ENCODE peak calls at places on chromosome 15, in six cellular contexts. J is heart left ventricle; D is ovary; Y is non-pigmented ciliary epithelial cell; H is hypothalamus; U is stimulated activated CD4-positive, alpha-beta T cell treated with anti-CD3 and anti-CD28 coated beads, Interleukin-2, amount 100 ng/mL, for 48 hours. T is an unnamed sample.

GRCh38 chr15:59642351-59642750 is 15.0 kb downstream of the GTF2A2 start:
- DNase-seq in H (no peak), J (no peak), U (no peak), D (no peak), Y (no peak), T (no peak)

GRCh38 chr15:37088436-37088835 is 11.9 kb downstream of the MEIS2 start:
- DNase-seq in D (no peak), J (no peak), Y (no peak), H (no peak), U (no peak), T (no peak)

GRCh38 chr15:47715856-47716445 is 1.4 kb upstream of the SEMA6D start:
- DNase-seq in U (no peak), J (peak), Y (no peak), D (peak), H (peak), T (no peak)

GRCh38 chr15:41903782-41904181 is 9.9 kb upstream of the SPTBN5 start:
- DNase-seq in D (no peak), U (no peak), Y (no peak), J (peak), H (no peak), T (no peak)

GRCh38 chr15:38714309-38715072 is 149.9 kb upstream of the RASGRP1 start:
- DNase-seq in H (no peak), D (no peak), Y (peak), U (no peak), J (no peak), T (no peak)

GRCh38 chr15:52657338-52657737 is 21.9 kb downstream of the ATOSA start:
- DNase-seq in J (no peak), Y (no peak), U (no peak), D (no peak), H (no peak), T (no peak)

GRCh38 chr15:63456253-63456652 is 48.1 kb upstream of the USP3 start:
- DNase-seq in H (no peak), J (peak), Y (no peak), D (no peak), U (no peak), T (no peak)

GRCh38 chr15:70617911-70618287 is 145.5 kb downstream of the UACA start:
- DNase-seq in D (no peak), H (no peak), U (no peak), J (no peak), Y (no peak), T (no peak)

GRCh38 chr15:70094690-70095311 is 2.9 kb downstream of the TLE3 start:
- DNase-seq in H (no peak), J (no peak), D (no peak), U (no peak), Y (no peak), T (no peak)

GRCh38 chr15:50247819-50248650 is 17.5 kb downstream of the HDC start:
- DNase-seq in J (no peak), Y (no peak), D (no peak), U (no peak), H (no peak), T (peak)

GRCh38 chr15:79090487-79091203 is at the start of gene RASGRF1:
- DNase-seq in Y (no peak), U (no peak), D (no peak), H (no peak), J (no peak), T (no peak)

GRCh38 chr15:44738340-44738984 is 2.1 kb downstream of the TRIM69 start:
- DNase-seq in U (no peak), D (no peak), J (no peak), Y (no peak), H (no peak), T (peak)

GRCh38 chr15:51908312-51908711 is 63.3 kb downstream of the LEO1 start:
- DNase-seq in U (no peak), J (no peak), D (no peak), Y (no peak), H (no peak), T (no peak)

GRCh38 chr15:23497710-23498111 is 50.7 kb upstream of the GOLGA6L2 start:
- DNase-seq in H (peak), Y (no peak), U (no peak), J (no peak), D (no peak), T (no peak)

GRCh38 chr15:34336333-34336732 is 1.2 kb downstream of the SLC12A6 start:
- DNase-seq in H (no peak), D (no peak), J (no peak), Y (no peak), U (no peak), T (no peak)

GRCh38 chr15:35671981-35672380 is 126.0 kb upstream of the DPH6 start:
- DNase-seq in J (no peak), H (no peak), U (no peak), D (no peak), Y (no peak), T (no peak)

GRCh38 chr15:41513282-41514227 is at the start of gene LTK:
- DNase-seq in U (no peak), J (no peak), D (peak), Y (no peak), H (no peak), T (no peak)

GRCh38 chr15:74053941-74054529 is 28.3 kb downstream of the GOLGA6A start:
- DNase-seq in D (peak), Y (no peak), J (peak), H (peak), U (peak), T (peak)

GRCh38 chr15:65916664-65917406 is 47.5 kb downstream of the RAB11A start:
- DNase-seq in U (peak), H (peak), Y (no peak), J (peak), D (peak), T (peak)

GRCh38 chr15:58124585-58124984 is 13.6 kb upstream of the AQP9 start:
- DNase-seq in J (no peak), H (no peak), D (no peak), Y (no peak), U (no peak), T (no peak)

GRCh38 chr15:91561371-91562100 is 292.0 kb upstream of the SLCO3A1 start:
- DNase-seq in J (no peak), D (no peak), U (no peak), H (no peak), Y (peak), T (no peak)

GRCh38 chr15:23472033-23472432 is 25.0 kb upstream of the GOLGA6L2 start:
- DNase-seq in J (no peak), Y (no peak), H (no peak), D (no peak), U (no peak), T (no peak)

GRCh38 chr15:33580526-33580925 is 269.8 kb downstream of the RYR3 start:
- DNase-seq in D (no peak), Y (no peak), H (no peak), J (no peak), U (no peak), T (no peak)

GRCh38 chr15:69424001-69424400 is 9.9 kb downstream of the KIF23 start:
- DNase-seq in U (no peak), H (no peak), J (no peak), Y (no peak), D (no peak), T (no peak)

GRCh38 chr15:73822998-73823397 is 50.4 kb upstream of the TBC1D21 start:
- DNase-seq in U (no peak), J (no peak), H (no peak), Y (no peak), D (no peak), T (no peak)

GRCh38 chr15:86558678-86559077 is 479.0 kb downstream of the AGBL1 start:
- DNase-seq in H (no peak), U (no peak), J (no peak), D (no peak), Y (no peak), T (no peak)

GRCh38 chr15:78418681-78419080 is 19.3 kb upstream of the IREB2 start:
- DNase-seq in Y (no peak), U (no peak), J (no peak), D (no peak), H (no peak), T (no peak)

GRCh38 chr15:31486906-31487695 is 160.5 kb downstream of the KLF13 start:
- DNase-seq in Y (no peak), J (no peak), D (no peak), H (no peak), U (no peak), T (no peak)

GRCh38 chr15:93771429-93772020 is 459.8 kb upstream of the MCTP2 start:
- DNase-seq in Y (no peak), U (no peak), D (no peak), J (no peak), H (no peak), T (no peak)

GRCh38 chr15:23038741-23039150 is 623 bp downstream of the TUBGCP5 start:
- DNase-seq in J (no peak), H (no peak), D (no peak), U (no peak), Y (no peak), T (no peak)

GRCh38 chr15:93974804-93975481 is 256.4 kb upstream of the MCTP2 start:
- DNase-seq in D (no peak), H (no peak), U (no peak), J (no peak), Y (peak), T (no peak)

GRCh38 chr15:45640610-45641009 is 5.8 kb downstream of the SQOR start:
- DNase-seq in D (no peak), J (no peak), Y (no peak), H (no peak), U (no peak), T (no peak)

GRCh38 chr15:40097968-40098476 is 10.7 kb downstream of the BMF start:
- DNase-seq in J (peak), Y (no peak), D (no peak), U (no peak), H (peak), T (no peak)

GRCh38 chr15:59313703-59314332 is 58.9 kb downstream of the MYO1E start:
- DNase-seq in H (no peak), J (peak), D (peak), Y (no peak), U (no peak), T (peak)

GRCh38 chr15:68730491-68731317 is 90.0 kb downstream of the ANP32A start:
- DNase-seq in J (peak), D (peak), U (no peak), H (peak), Y (no peak), T (peak)